ENCODE peak calls at places on chromosomes 5 and 9, in ten cellular contexts. D, R, K, W, B, L, U, E, Q and N are unnamed samples.

GRCh38 chr9:127076860-127077657 is 45.4 kb downstream of the ANGPTL2 start:
- DNase-seq in K (no peak), R (peak; percentile 24), B (no peak), W (no peak), Q (no peak), U (no peak), L (peak; percentile 4), E (no peak), D (no peak), N (no peak)

GRCh38 chr9:109791747-109792146 is 11.7 kb downstream of the PALM2AKAP2 start:
- DNase-seq in K (no peak), Q (no peak), W (no peak), U (no peak), E (no peak), L (no peak), D (no peak), B (no peak), R (no peak), N (no peak)

GRCh38 chr9:91813261-91813795 is 136.7 kb downstream of the ROR2 start:
- DNase-seq in E (no peak), B (peak; percentile 31), W (no peak), D (no peak), U (no peak), L (no peak), Q (no peak), R (peak; percentile 22), K (no peak), N (no peak)

GRCh38 chr9:27280249-27280648 is 16.7 kb downstream of the EQTN start:
- DNase-seq in B (no peak), D (no peak), W (no peak), K (no peak), Q (no peak), E (no peak), L (no peak), R (no peak), U (no peak), N (no peak)

GRCh38 chr9:29078063-29078660 is 1504.9 kb upstream of the C9orf72 start:
- DNase-seq in Q (no peak), B (no peak), K (no peak), L (peak; percentile 63), U (no peak), W (no peak), E (peak; percentile 22), R (no peak), D (peak; percentile 73), N (no peak)

GRCh38 chr9:33143241-33143642 is 23.9 kb downstream of the B4GALT1 start:
- DNase-seq in W (no peak), Q (no peak), B (no peak), L (no peak), R (peak; percentile 80), E (peak; percentile 61), D (no peak), U (no peak), K (no peak), N (no peak)

GRCh38 chr9:137479315-137479861 is 20.3 kb upstream of the NSMF start:
- DNase-seq in W (no peak), U (no peak), R (peak; percentile 11), Q (no peak), B (no peak), K (no peak), D (no peak), L (no peak), E (no peak), N (no peak)

GRCh38 chr9:79573697-79573976 is 1.9 kb downstream of the TLE4 start:
- DNase-seq in U (no peak), K (no peak), L (no peak), R (no peak), W (no peak), E (no peak), D (no peak), B (no peak), Q (no peak), N (peak; percentile 13)

GRCh38 chr9:2066312-2067273 is 51.4 kb downstream of the SMARCA2 start:
- DNase-seq in L (peak; percentile 51), Q (no peak), W (no peak), B (no peak), E (peak; percentile 17), D (no peak), K (no peak), R (peak; percentile 26), U (no peak), N (no peak)

GRCh38 chr9:77084094-77084493 is 64.6 kb downstream of the FOXB2 start:
- DNase-seq in L (no peak), Q (no peak), D (no peak), U (no peak), E (no peak), W (no peak), R (no peak), K (no peak), B (no peak), N (no peak)

GRCh38 chr9:114338187-114338586 is 8.5 kb downstream of the ORM2 start:
- DNase-seq in D (no peak), E (no peak), L (no peak), K (no peak), B (no peak), Q (no peak), R (no peak), W (no peak), U (no peak), N (no peak)

GRCh38 chr9:133320421-133320881 is 15.5 kb downstream of the SURF6 start:
- DNase-seq in R (no peak), K (no peak), W (no peak), Q (no peak), L (no peak), D (no peak), B (no peak), U (no peak), E (no peak), N (no peak)

GRCh38 chr9:123346826-123347225 is 9.2 kb upstream of the CRB2 start:
- DNase-seq in K (no peak), R (no peak), U (no peak), Q (no peak), L (no peak), W (no peak), D (no peak), E (no peak), B (no peak), N (no peak)

GRCh38 chr9:24051587-24051986 is 225.5 kb upstream of the ELAVL2 start:
- DNase-seq in Q (no peak), E (no peak), L (no peak), B (no peak), K (no peak), D (no peak), U (no peak), W (no peak), R (no peak), N (no peak)

GRCh38 chr5:143776951-143777350 is 35.0 kb upstream of the HMHB1 start:
- DNase-seq in U (no peak), B (no peak), E (no peak), Q (no peak), R (no peak), D (no peak), L (no peak), W (no peak), K (no peak), N (no peak)